ENCODE peak calls at places on chromosome 9, in seven cellular contexts. One of them, this sample, is unnamed.

GRCh38 chr9:90901933-90902332 is 100.3 kb downstream of the SYK start:
- DNase-seq in stimulated activated naive CD4-positive, alpha-beta T cell treated with Interleukin-2 at 50 U/mL for 16 hours: no peak
- DNase-seq in GM12865: no peak
- DNase-seq in NCI-H1694 treated with DMSO at 0.1 percent for 48 hours: no peak
- DNase-seq in T-helper 1 cell: no peak
- DNase-seq in effector memory CD4-positive, alpha-beta T cell: no peak
- DNase-seq in AG09319: no peak
- DNase-seq in this sample: no peak

GRCh38 chr9:107894572-107895261 is 405.1 kb upstream of the KLF4 start:
- DNase-seq in AG09319: peak
- DNase-seq in NCI-H1694 treated with DMSO at 0.1 percent for 48 hours: no peak
- DNase-seq in T-helper 1 cell: no peak
- DNase-seq in stimulated activated naive CD4-positive, alpha-beta T cell treated with Interleukin-2 at 50 U/mL for 16 hours: no peak
- DNase-seq in effector memory CD4-positive, alpha-beta T cell: no peak
- DNase-seq in GM12865: no peak
- DNase-seq in this sample: no peak

GRCh38 chr9:18261143-18261542 is 212.8 kb upstream of the ADAMTSL1 start:
- DNase-seq in stimulated activated naive CD4-positive, alpha-beta T cell treated with Interleukin-2 at 50 U/mL for 16 hours: no peak
- DNase-seq in effector memory CD4-positive, alpha-beta T cell: no peak
- DNase-seq in GM12865: no peak
- DNase-seq in AG09319: no peak
- DNase-seq in T-helper 1 cell: no peak
- DNase-seq in NCI-H1694 treated with DMSO at 0.1 percent for 48 hours: no peak
- DNase-seq in this sample: no peak

GRCh38 chr9:108939975-108940374 is 5.8 kb downstream of the ABITRAM start:
- DNase-seq in GM12865: no peak
- DNase-seq in T-helper 1 cell: no peak
- DNase-seq in stimulated activated naive CD4-positive, alpha-beta T cell treated with Interleukin-2 at 50 U/mL for 16 hours: no peak
- DNase-seq in AG09319: no peak
- DNase-seq in NCI-H1694 treated with DMSO at 0.1 percent for 48 hours: no peak
- DNase-seq in effector memory CD4-positive, alpha-beta T cell: no peak
- DNase-seq in this sample: no peak

GRCh38 chr9:133769511-133770075 is 31.4 kb upstream of the SARDH start:
- DNase-seq in stimulated activated naive CD4-positive, alpha-beta T cell treated with Interleukin-2 at 50 U/mL for 16 hours: no peak
- DNase-seq in NCI-H1694 treated with DMSO at 0.1 percent for 48 hours: no peak
- DNase-seq in GM12865: no peak
- DNase-seq in effector memory CD4-positive, alpha-beta T cell: no peak
- DNase-seq in AG09319: no peak
- DNase-seq in T-helper 1 cell: no peak
- DNase-seq in this sample: no peak

GRCh38 chr9:479951-480350 is 265.3 kb downstream of the DOCK8 start:
- DNase-seq in GM12865: no peak
- DNase-seq in T-helper 1 cell: no peak
- DNase-seq in stimulated activated naive CD4-positive, alpha-beta T cell treated with Interleukin-2 at 50 U/mL for 16 hours: no peak
- DNase-seq in effector memory CD4-positive, alpha-beta T cell: no peak
- DNase-seq in AG09319: no peak
- DNase-seq in NCI-H1694 treated with DMSO at 0.1 percent for 48 hours: no peak
- DNase-seq in this sample: no peak

GRCh38 chr9:97985058-97985861 is 2.1 kb downstream of the ANP32B start:
- DNase-seq in T-helper 1 cell: peak
- DNase-seq in stimulated activated naive CD4-positive, alpha-beta T cell treated with Interleukin-2 at 50 U/mL for 16 hours: peak
- DNase-seq in effector memory CD4-positive, alpha-beta T cell: peak
- DNase-seq in NCI-H1694 treated with DMSO at 0.1 percent for 48 hours: no peak
- DNase-seq in AG09319: no peak
- DNase-seq in GM12865: peak
- DNase-seq in this sample: no peak

GRCh38 chr9:95029720-95030119 is 287.8 kb downstream of the FANCC start:
- DNase-seq in GM12865: no peak
- DNase-seq in effector memory CD4-positive, alpha-beta T cell: no peak
- DNase-seq in T-helper 1 cell: no peak
- DNase-seq in stimulated activated naive CD4-positive, alpha-beta T cell treated with Interleukin-2 at 50 U/mL for 16 hours: no peak
- DNase-seq in AG09319: no peak
- DNase-seq in NCI-H1694 treated with DMSO at 0.1 percent for 48 hours: no peak
- DNase-seq in this sample: no peak

GRCh38 chr9:40926404-40927259 is 201.8 kb downstream of the FOXD4L6 start:
- DNase-seq in NCI-H1694 treated with DMSO at 0.1 percent for 48 hours: no peak
- DNase-seq in effector memory CD4-positive, alpha-beta T cell: no peak
- DNase-seq in T-helper 1 cell: no peak
- DNase-seq in stimulated activated naive CD4-positive, alpha-beta T cell treated with Interleukin-2 at 50 U/mL for 16 hours: no peak
- DNase-seq in GM12865: no peak
- DNase-seq in AG09319: no peak
- DNase-seq in this sample: no peak

GRCh38 chr9:136840877-136841645 is 1.2 kb upstream of the AJM1 start:
- DNase-seq in NCI-H1694 treated with DMSO at 0.1 percent for 48 hours: peak
- DNase-seq in AG09319: no peak
- DNase-seq in stimulated activated naive CD4-positive, alpha-beta T cell treated with Interleukin-2 at 50 U/mL for 16 hours: no peak
- DNase-seq in GM12865: no peak
- DNase-seq in effector memory CD4-positive, alpha-beta T cell: no peak
- DNase-seq in T-helper 1 cell: no peak
- DNase-seq in this sample: no peak

GRCh38 chr9:129220771-129221170 is 42.7 kb upstream of the IER5L start:
- DNase-seq in GM12865: peak
- DNase-seq in NCI-H1694 treated with DMSO at 0.1 percent for 48 hours: no peak
- DNase-seq in AG09319: no peak
- DNase-seq in effector memory CD4-positive, alpha-beta T cell: no peak
- DNase-seq in stimulated activated naive CD4-positive, alpha-beta T cell treated with Interleukin-2 at 50 U/mL for 16 hours: no peak
- DNase-seq in T-helper 1 cell: no peak
- DNase-seq in this sample: no peak

GRCh38 chr9:31166516-31166915 is 1217.9 kb upstream of the ACO1 start:
- DNase-seq in AG09319: no peak
- DNase-seq in NCI-H1694 treated with DMSO at 0.1 percent for 48 hours: no peak
- DNase-seq in stimulated activated naive CD4-positive, alpha-beta T cell treated with Interleukin-2 at 50 U/mL for 16 hours: no peak
- DNase-seq in effector memory CD4-positive, alpha-beta T cell: no peak
- DNase-seq in GM12865: no peak
- DNase-seq in T-helper 1 cell: no peak
- DNase-seq in this sample: no peak

GRCh38 chr9:137127301-137128157 is 11.4 kb upstream of the GRIN1 start:
- DNase-seq in NCI-H1694 treated with DMSO at 0.1 percent for 48 hours: no peak
- DNase-seq in GM12865: peak
- DNase-seq in stimulated activated naive CD4-positive, alpha-beta T cell treated with Interleukin-2 at 50 U/mL for 16 hours: peak
- DNase-seq in AG09319: no peak
- DNase-seq in effector memory CD4-positive, alpha-beta T cell: peak
- DNase-seq in T-helper 1 cell: peak
- DNase-seq in this sample: no peak

GRCh38 chr9:70506159-70506558 is 91.7 kb upstream of the KLF9 start:
- DNase-seq in AG09319: no peak
- DNase-seq in stimulated activated naive CD4-positive, alpha-beta T cell treated with Interleukin-2 at 50 U/mL for 16 hours: no peak
- DNase-seq in NCI-H1694 treated with DMSO at 0.1 percent for 48 hours: no peak
- DNase-seq in T-helper 1 cell: no peak
- DNase-seq in effector memory CD4-positive, alpha-beta T cell: no peak
- DNase-seq in GM12865: no peak
- DNase-seq in this sample: no peak

GRCh38 chr9:20321683-20322082 is 300.6 kb downstream of the MLLT3 start:
- DNase-seq in NCI-H1694 treated with DMSO at 0.1 percent for 48 hours: no peak
- DNase-seq in stimulated activated naive CD4-positive, alpha-beta T cell treated with Interleukin-2 at 50 U/mL for 16 hours: peak
- DNase-seq in AG09319: no peak
- DNase-seq in effector memory CD4-positive, alpha-beta T cell: peak
- DNase-seq in GM12865: no peak
- DNase-seq in T-helper 1 cell: peak
- DNase-seq in this sample: no peak

GRCh38 chr9:90641868-90642558 is 611 bp downstream of the DIRAS2 start:
- DNase-seq in GM12865: no peak
- DNase-seq in effector memory CD4-positive, alpha-beta T cell: no peak
- DNase-seq in stimulated activated naive CD4-positive, alpha-beta T cell treated with Interleukin-2 at 50 U/mL for 16 hours: no peak
- DNase-seq in AG09319: no peak
- DNase-seq in NCI-H1694 treated with DMSO at 0.1 percent for 48 hours: peak
- DNase-seq in T-helper 1 cell: no peak
- DNase-seq in this sample: no peak

GRCh38 chr9:136521541-136521940 is 24.3 kb downstream of the NOTCH1 start:
- DNase-seq in stimulated activated naive CD4-positive, alpha-beta T cell treated with Interleukin-2 at 50 U/mL for 16 hours: no peak
- DNase-seq in GM12865: no peak
- DNase-seq in T-helper 1 cell: no peak
- DNase-seq in NCI-H1694 treated with DMSO at 0.1 percent for 48 hours: no peak
- DNase-seq in effector memory CD4-positive, alpha-beta T cell: no peak
- DNase-seq in AG09319: no peak
- DNase-seq in this sample: no peak

GRCh38 chr9:131809941-131810344 is 70.1 kb upstream of the RAPGEF1 start:
- DNase-seq in stimulated activated naive CD4-positive, alpha-beta T cell treated with Interleukin-2 at 50 U/mL for 16 hours: no peak
- DNase-seq in AG09319: no peak
- DNase-seq in T-helper 1 cell: no peak
- DNase-seq in GM12865: no peak
- DNase-seq in effector memory CD4-positive, alpha-beta T cell: no peak
- DNase-seq in NCI-H1694 treated with DMSO at 0.1 percent for 48 hours: peak
- DNase-seq in this sample: peak

GRCh38 chr9:93466416-93467061 is 13.2 kb upstream of the FAM120AOS start:
- DNase-seq in GM12865: no peak
- DNase-seq in stimulated activated naive CD4-positive, alpha-beta T cell treated with Interleukin-2 at 50 U/mL for 16 hours: no peak
- DNase-seq in NCI-H1694 treated with DMSO at 0.1 percent for 48 hours: no peak
- DNase-seq in effector memory CD4-positive, alpha-beta T cell: no peak
- DNase-seq in AG09319: no peak
- DNase-seq in T-helper 1 cell: no peak
- DNase-seq in this sample: no peak

GRCh38 chr9:29214162-29214520 is 1640.9 kb upstream of the C9orf72 start:
- DNase-seq in T-helper 1 cell: no peak
- DNase-seq in effector memory CD4-positive, alpha-beta T cell: no peak
- DNase-seq in stimulated activated naive CD4-positive, alpha-beta T cell treated with Interleukin-2 at 50 U/mL for 16 hours: no peak
- DNase-seq in NCI-H1694 treated with DMSO at 0.1 percent for 48 hours: peak
- DNase-seq in AG09319: no peak
- DNase-seq in GM12865: no peak
- DNase-seq in this sample: no peak

GRCh38 chr9:72304538-72304937 is 60.5 kb downstream of the ZFAND5 start:
- DNase-seq in AG09319: no peak
- DNase-seq in GM12865: no peak
- DNase-seq in T-helper 1 cell: no peak
- DNase-seq in stimulated activated naive CD4-positive, alpha-beta T cell treated with Interleukin-2 at 50 U/mL for 16 hours: no peak
- DNase-seq in NCI-H1694 treated with DMSO at 0.1 percent for 48 hours: no peak
- DNase-seq in effector memory CD4-positive, alpha-beta T cell: no peak
- DNase-seq in this sample: no peak

GRCh38 chr9:124242331-124243194 is 15.2 kb upstream of the NEK6 start:
- DNase-seq in effector memory CD4-positive, alpha-beta T cell: no peak
- DNase-seq in GM12865: no peak
- DNase-seq in T-helper 1 cell: no peak
- DNase-seq in AG09319: no peak
- DNase-seq in NCI-H1694 treated with DMSO at 0.1 percent for 48 hours: no peak
- DNase-seq in stimulated activated naive CD4-positive, alpha-beta T cell treated with Interleukin-2 at 50 U/mL for 16 hours: no peak
- DNase-seq in this sample: no peak

This sample was measured in cerebellum.